ENCODE peak calls at places on chromosomes 1 and 21, in eight cellular contexts. F is omental fat pad; M is kidney epithelial cell; H is fibroblast of mammary gland; Y is ovary; L is stimulated activated CD4-positive, alpha-beta T cell treated with anti-CD3 and anti-CD28 coated beads, Interleukin-12 subunit alpha, Interleukin-12 subunit beta, amount 100 ng/mL, for 4 hours; X is SIG-M5; S is stimulated activated naive CD4-positive, alpha-beta T cell. U is an unnamed sample.

GRCh38 chr1:70542856-70543255 is 131.8 kb downstream of the CTH start:
- DNase-seq in X (no peak), F (no peak), L (no peak), S (no peak), M (no peak), H (no peak), Y (no peak), U (no peak)

GRCh38 chr1:231629132-231629531 is 2.5 kb downstream of the DISC1 start:
- DNase-seq in Y (peak), M (no peak), H (no peak), F (no peak), S (no peak), L (no peak), X (no peak), U (no peak)

GRCh38 chr1:12305377-12305776 is 75.5 kb downstream of the VPS13D start:
- DNase-seq in L (no peak), Y (peak), X (no peak), M (no peak), S (no peak), H (peak), F (no peak), U (peak)

GRCh38 chr1:29934255-29934654 is 697.9 kb downstream of the PTPRU start:
- DNase-seq in Y (no peak), S (no peak), X (no peak), F (no peak), M (no peak), H (no peak), L (no peak), U (no peak)

GRCh38 chr1:154151311-154151710 is 3.6 kb downstream of the NUP210L start:
- DNase-seq in Y (no peak), M (no peak), H (peak), L (no peak), S (no peak), X (no peak), F (no peak), U (no peak)

GRCh38 chr1:59057211-59057694 is 239.6 kb upstream of the FGGY start:
- DNase-seq in Y (peak), X (no peak), M (peak), H (peak), L (no peak), S (no peak), F (peak), U (no peak)

GRCh38 chr1:68358439-68358838 is 91.3 kb downstream of the RPE65 start:
- DNase-seq in X (no peak), L (no peak), F (no peak), S (no peak), M (no peak), H (no peak), Y (no peak), U (peak)

GRCh38 chr1:170668301-170668789 is 4.4 kb downstream of the PRRX1 start:
- DNase-seq in Y (no peak), L (no peak), H (peak), S (no peak), F (no peak), X (no peak), M (no peak), U (no peak)

GRCh38 chr1:119475866-119476439 is 31.1 kb upstream of the HSD3B1 start:
- DNase-seq in S (no peak), H (peak), M (peak), L (no peak), F (no peak), Y (peak), X (no peak), U (peak)

GRCh38 chr21:37874904-37875780 is 41.1 kb downstream of the KCNJ6 start:
- DNase-seq in H (no peak), F (no peak), M (no peak), S (no peak), L (no peak), X (no peak), Y (no peak), U (no peak)

GRCh38 chr1:167766538-167766937 is 44.8 kb downstream of the MPZL1 start:
- DNase-seq in M (no peak), H (no peak), L (no peak), F (no peak), Y (no peak), X (no peak), S (no peak), U (no peak)

GRCh38 chr21:36423772-36424433 is 38.7 kb downstream of the CHAF1B start:
- DNase-seq in X (no peak), S (no peak), H (no peak), F (no peak), L (no peak), M (no peak), Y (no peak), U (no peak)

GRCh38 chr1:196651079-196651478 is 764 bp upstream of the CFH start:
- DNase-seq in Y (no peak), F (no peak), S (no peak), H (no peak), M (no peak), X (no peak), L (no peak), U (no peak)

GRCh38 chr21:25733859-25734653 is 648 bp downstream of the ATP5PF start:
- DNase-seq in X (no peak), Y (no peak), F (no peak), M (no peak), H (peak), S (no peak), L (peak), U (peak)

GRCh38 chr1:43524804-43525203 is 5.9 kb upstream of the PTPRF start:
- DNase-seq in F (no peak), Y (no peak), L (no peak), M (no peak), S (no peak), H (no peak), X (no peak), U (no peak)

GRCh38 chr21:27507695-27508094 is 540.8 kb upstream of the ADAMTS5 start:
- DNase-seq in S (no peak), Y (no peak), H (no peak), F (no peak), X (no peak), M (no peak), L (no peak), U (no peak)

GRCh38 chr1:78383923-78384322 is 106.9 kb upstream of the PTGFR start:
- DNase-seq in X (no peak), Y (no peak), L (no peak), S (no peak), H (no peak), F (no peak), M (no peak), U (no peak)

GRCh38 chr1:198773030-198773429 is 134.2 kb downstream of the PTPRC start:
- DNase-seq in H (no peak), Y (no peak), F (no peak), M (no peak), S (no peak), X (no peak), L (no peak), U (no peak)

GRCh38 chr1:206486995-206487788 is 16.9 kb downstream of the IKBKE start:
- DNase-seq in S (no peak), L (no peak), M (no peak), F (no peak), Y (no peak), X (no peak), H (no peak), U (no peak)

GRCh38 chr1:92709738-92710137 is 75.2 kb downstream of the EVI5 start:
- DNase-seq in F (no peak), L (no peak), M (peak), H (peak), Y (no peak), X (no peak), S (no peak), U (no peak)

GRCh38 chr1:213327318-213327667 is 276.3 kb downstream of the RPS6KC1 start:
- DNase-seq in H (peak), F (no peak), Y (no peak), S (no peak), L (no peak), X (peak), M (peak), U (peak)

GRCh38 chr1:93427656-93428055 is 20.3 kb upstream of the FNBP1L start:
- DNase-seq in X (no peak), S (no peak), L (no peak), F (no peak), Y (no peak), H (no peak), M (no peak), U (no peak)

GRCh38 chr1:6127587-6128163 is 52.4 kb downstream of the CHD5 start:
- DNase-seq in L (peak), X (no peak), H (peak), S (peak), M (no peak), F (peak), Y (peak), U (peak)

GRCh38 chr1:86991549-86992186 is 77.2 kb downstream of the HS2ST1 start:
- DNase-seq in F (no peak), X (no peak), S (no peak), Y (no peak), M (no peak), H (no peak), L (no peak), U (no peak)

GRCh38 chr1:9071554-9072235 is 2.3 kb upstream of the SLC2A5 start:
- DNase-seq in H (no peak), F (no peak), S (no peak), X (no peak), L (no peak), M (no peak), Y (no peak), U (no peak)

U was measured in Ammon's horn.